ENCODE peak calls at places on chromosomes 2 and 18, in four cellular contexts. One of them, this sample, is unnamed.
A peak's percentile ranks its signal among the peaks of the same experiment; 100 is the strongest.

GRCh38 chr2:121648611-121649401 is 456 bp downstream of the CLASP1 start:
- DNase-seq in stimulated activated CD8-positive, alpha-beta memory T cell treated with anti-CD3 and anti-CD28 coated beads, Interleukin-2, amount 100 ng/mL, for 1 hour: peak; percentile 10
- DNase-seq in A172: peak; percentile 36
- DNase-seq in H7: peak; percentile 90
- DNase-seq in this sample: peak; percentile 68

GRCh38 chr2:74100254-74101216 is 47.2 kb downstream of the BOLA3 start:
- DNase-seq in stimulated activated CD8-positive, alpha-beta memory T cell treated with anti-CD3 and anti-CD28 coated beads, Interleukin-2, amount 100 ng/mL, for 1 hour: no peak
- DNase-seq in A172: no peak
- DNase-seq in H7: no peak
- DNase-seq in this sample: no peak

GRCh38 chr18:55272510-55273243 is 313.4 kb upstream of the CCDC68 start:
- DNase-seq in A172: no peak
- DNase-seq in H7: no peak
- DNase-seq in stimulated activated CD8-positive, alpha-beta memory T cell treated with anti-CD3 and anti-CD28 coated beads, Interleukin-2, amount 100 ng/mL, for 1 hour: no peak
- DNase-seq in this sample: no peak

GRCh38 chr18:56716692-56717146 is 65.6 kb downstream of the WDR7 start:
- DNase-seq in stimulated activated CD8-positive, alpha-beta memory T cell treated with anti-CD3 and anti-CD28 coated beads, Interleukin-2, amount 100 ng/mL, for 1 hour: no peak
- DNase-seq in A172: no peak
- DNase-seq in H7: no peak
- DNase-seq in this sample: no peak

GRCh38 chr2:119136093-119136492 is 22.5 kb downstream of the C1QL2 start:
- DNase-seq in stimulated activated CD8-positive, alpha-beta memory T cell treated with anti-CD3 and anti-CD28 coated beads, Interleukin-2, amount 100 ng/mL, for 1 hour: no peak
- DNase-seq in A172: peak; percentile 84
- DNase-seq in H7: peak; percentile 54
- DNase-seq in this sample: no peak

GRCh38 chr18:59719533-59720325 is 22.5 kb upstream of the CCBE1 start:
- DNase-seq in H7: no peak
- DNase-seq in A172: peak; percentile 80
- DNase-seq in stimulated activated CD8-positive, alpha-beta memory T cell treated with anti-CD3 and anti-CD28 coated beads, Interleukin-2, amount 100 ng/mL, for 1 hour: no peak
- DNase-seq in this sample: no peak

GRCh38 chr2:32841931-32842898 is 104.5 kb upstream of the LTBP1 start:
- DNase-seq in A172: no peak
- DNase-seq in stimulated activated CD8-positive, alpha-beta memory T cell treated with anti-CD3 and anti-CD28 coated beads, Interleukin-2, amount 100 ng/mL, for 1 hour: no peak
- DNase-seq in H7: no peak
- DNase-seq in this sample: no peak

GRCh38 chr2:175880-176800 is 87.7 kb downstream of the SH3YL1 start:
- DNase-seq in A172: peak; percentile 18
- DNase-seq in H7: no peak
- DNase-seq in stimulated activated CD8-positive, alpha-beta memory T cell treated with anti-CD3 and anti-CD28 coated beads, Interleukin-2, amount 100 ng/mL, for 1 hour: peak; percentile 21
- DNase-seq in this sample: no peak

GRCh38 chr2:218569661-218570500 is 1.2 kb downstream of the CNOT9 start:
- DNase-seq in A172: peak; percentile 27
- DNase-seq in H7: peak; percentile 16
- DNase-seq in stimulated activated CD8-positive, alpha-beta memory T cell treated with anti-CD3 and anti-CD28 coated beads, Interleukin-2, amount 100 ng/mL, for 1 hour: no peak
- DNase-seq in this sample: peak; percentile 18

GRCh38 chr18:41121116-41121826 is 833.8 kb upstream of the PIK3C3 start:
- DNase-seq in A172: peak; percentile 21
- DNase-seq in H7: no peak
- DNase-seq in stimulated activated CD8-positive, alpha-beta memory T cell treated with anti-CD3 and anti-CD28 coated beads, Interleukin-2, amount 100 ng/mL, for 1 hour: no peak
- DNase-seq in this sample: no peak

GRCh38 chr2:228065686-228066085 is 115.8 kb downstream of the SPHKAP start:
- DNase-seq in A172: no peak
- DNase-seq in H7: no peak
- DNase-seq in stimulated activated CD8-positive, alpha-beta memory T cell treated with anti-CD3 and anti-CD28 coated beads, Interleukin-2, amount 100 ng/mL, for 1 hour: no peak
- DNase-seq in this sample: no peak

GRCh38 chr18:31723998-31724711 is 36.5 kb downstream of the SLC25A52 start:
- DNase-seq in H7: peak; percentile 25
- DNase-seq in A172: no peak
- DNase-seq in stimulated activated CD8-positive, alpha-beta memory T cell treated with anti-CD3 and anti-CD28 coated beads, Interleukin-2, amount 100 ng/mL, for 1 hour: no peak
- DNase-seq in this sample: no peak

GRCh38 chr2:42171396-42171971 is 2.3 kb downstream of the EML4 start:
- DNase-seq in A172: no peak
- DNase-seq in H7: peak; percentile 43
- DNase-seq in stimulated activated CD8-positive, alpha-beta memory T cell treated with anti-CD3 and anti-CD28 coated beads, Interleukin-2, amount 100 ng/mL, for 1 hour: no peak
- DNase-seq in this sample: peak; percentile 30

GRCh38 chr2:8196311-8196710 is 485.5 kb upstream of the ID2 start:
- DNase-seq in stimulated activated CD8-positive, alpha-beta memory T cell treated with anti-CD3 and anti-CD28 coated beads, Interleukin-2, amount 100 ng/mL, for 1 hour: no peak
- DNase-seq in A172: no peak
- DNase-seq in H7: no peak
- DNase-seq in this sample: no peak

GRCh38 chr2:37616674-37616999 is 54.8 kb downstream of the CDC42EP3 start:
- DNase-seq in A172: peak; percentile 83
- DNase-seq in stimulated activated CD8-positive, alpha-beta memory T cell treated with anti-CD3 and anti-CD28 coated beads, Interleukin-2, amount 100 ng/mL, for 1 hour: no peak
- DNase-seq in H7: no peak
- DNase-seq in this sample: no peak

This sample was measured in GM23338.